ENCODE peak calls at places on chromosomes 5 and 9, in nine cellular contexts. V, C, D, N, W, O, E, M and T are unnamed samples.
A peak's percentile ranks its signal among the peaks of the same experiment; 100 is the strongest.

GRCh38 chr5:154447074-154447725 is 1.4 kb downstream of the SAP30L start:
- DNase-seq in D (no peak), V (no peak), C (no peak), M (no peak), E (no peak), O (no peak), W (no peak), N (peak; percentile 41), T (no peak)

GRCh38 chr9:81231011-81231410 is 458.3 kb downstream of the TLE1 start:
- DNase-seq in E (no peak), O (no peak), N (no peak), D (no peak), V (no peak), C (no peak), M (no peak), W (no peak), T (no peak)

GRCh38 chr9:120692901-120693573 is 21.2 kb downstream of the MEGF9 start:
- DNase-seq in W (no peak), O (no peak), E (no peak), C (no peak), N (no peak), D (no peak), V (no peak), M (no peak), T (no peak)

GRCh38 chr5:180090769-180091546 is 19.4 kb upstream of the RNF130 start:
- DNase-seq in W (no peak), C (peak; percentile 92), N (no peak), D (peak; percentile 59), V (no peak), E (no peak), M (no peak), O (no peak), T (no peak)

GRCh38 chr5:180175015-180175431 is 34.0 kb downstream of the RASGEF1C start:
- DNase-seq in O (no peak), V (no peak), N (no peak), M (no peak), D (no peak), W (no peak), C (no peak), E (no peak), T (no peak)

GRCh38 chr9:31185831-31186230 is 1198.6 kb upstream of the ACO1 start:
- DNase-seq in N (no peak), V (no peak), W (no peak), E (no peak), M (no peak), D (no peak), C (no peak), O (no peak), T (no peak)

GRCh38 chr9:7788772-7789171 is 10.8 kb downstream of the DMAC1 start:
- DNase-seq in W (no peak), M (no peak), D (no peak), V (no peak), O (no peak), C (no peak), N (no peak), E (no peak), T (no peak)

GRCh38 chr5:16467363-16468219 is 2.0 kb upstream of the ZNF622 start:
- DNase-seq in O (no peak), W (no peak), V (peak; percentile 16), N (peak; percentile 60), M (no peak), E (no peak), D (no peak), C (no peak), T (no peak)

GRCh38 chr9:90065851-90066250 is 461.0 kb downstream of the GADD45G start:
- DNase-seq in E (no peak), O (no peak), D (no peak), W (peak; percentile 24), V (no peak), N (no peak), M (no peak), C (no peak), T (no peak)

GRCh38 chr5:42888771-42889170 is 77.1 kb upstream of the SELENOP start:
- DNase-seq in C (no peak), N (no peak), O (no peak), W (no peak), E (no peak), M (no peak), D (no peak), V (no peak), T (no peak)

GRCh38 chr5:63959177-63959982 is 2.9 kb downstream of the HTR1A start:
- DNase-seq in W (no peak), O (peak; percentile 70), E (no peak), N (no peak), D (no peak), M (peak; percentile 7), V (no peak), C (peak; percentile 95), T (peak; percentile 85)

GRCh38 chr5:41433552-41434181 is 76.7 kb downstream of the PLCXD3 start:
- DNase-seq in V (no peak), O (no peak), N (no peak), C (peak; percentile 53), W (no peak), M (no peak), E (no peak), D (no peak), T (no peak)

GRCh38 chr5:94830520-94830919 is 212.1 kb downstream of the SLF1 start:
- DNase-seq in N (peak; percentile 17), D (no peak), O (no peak), C (no peak), M (peak; percentile 11), E (no peak), W (no peak), V (no peak), T (no peak)

GRCh38 chr5:149325166-149325735 is 20.0 kb upstream of the GRPEL2 start:
- DNase-seq in C (no peak), D (no peak), N (no peak), O (no peak), V (no peak), W (no peak), M (no peak), E (no peak), T (no peak)

GRCh38 chr9:124574944-124575343 is 67.7 kb upstream of the NR5A1 start:
- DNase-seq in C (no peak), M (no peak), D (no peak), V (peak; percentile 43), O (no peak), N (no peak), E (no peak), W (no peak), T (no peak)
- TF ChIP-seq CTCF in C (no peak), M (no peak), D (no peak), V (no peak), O (no peak), N (no peak), E (no peak), W (no peak), T (no peak)

DNA sequence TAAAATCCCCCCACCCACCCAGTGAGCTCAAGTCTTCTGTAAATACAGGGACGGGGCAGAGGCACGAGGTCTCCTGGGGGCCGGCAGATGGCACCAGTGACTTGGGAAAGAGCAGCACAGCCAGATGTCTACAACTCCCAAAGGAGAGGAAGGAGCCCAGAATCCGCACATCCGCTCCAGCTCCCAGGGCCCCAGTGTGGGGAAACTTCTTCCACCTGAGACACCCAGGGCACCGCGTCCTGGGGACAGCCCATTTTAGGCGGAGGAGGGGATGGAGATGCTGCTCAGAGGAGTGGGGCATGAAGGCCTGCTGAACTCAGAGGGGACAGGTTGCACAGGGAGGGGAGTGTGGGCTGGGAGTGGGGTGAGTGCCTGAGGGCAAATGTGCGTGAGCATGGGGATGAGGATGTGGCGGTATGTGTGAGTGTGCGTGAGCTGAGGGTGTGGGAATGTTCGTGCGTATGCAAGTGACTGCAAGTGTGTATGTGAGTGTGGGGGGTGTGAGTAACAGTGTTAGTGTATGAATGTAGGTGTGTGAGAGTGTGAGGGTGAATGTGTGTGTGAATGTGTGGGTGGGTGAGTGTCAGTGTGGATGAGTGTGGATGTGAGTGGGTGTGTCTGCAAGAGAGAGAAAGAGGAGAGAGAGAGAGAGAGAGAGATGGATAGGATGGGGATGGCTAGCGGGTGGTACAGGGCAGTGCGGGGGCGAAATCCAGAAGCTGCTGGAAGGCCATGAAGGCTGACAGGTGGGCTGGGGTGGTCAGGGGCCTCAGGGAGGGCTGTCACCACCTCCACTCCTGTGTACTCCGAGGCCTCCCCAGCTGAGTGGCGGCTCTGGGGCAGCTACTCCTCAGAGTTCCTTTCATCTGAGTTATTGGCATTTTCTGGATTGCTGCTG is 63.5 kb downstream of the DUSP1 start:
- DNase-seq in O (no peak), E (no peak), V (peak; percentile 55), W (no peak), D (no peak), C (peak; percentile 88), M (peak; percentile 79), N (no peak), T (peak; percentile 66)
- TF ChIP-seq CTCF in O (peak; percentile 60), E (peak; percentile 59), V (peak; percentile 74), W (peak; percentile 46), D (peak; percentile 26), C (peak; percentile 77), M (peak; percentile 74), N (peak; percentile 57), T (no peak)

GRCh38 chr9:18422296-18423036 is 51.5 kb upstream of the ADAMTSL1 start:
- DNase-seq in D (no peak), W (no peak), C (no peak), V (no peak), N (no peak), M (no peak), O (no peak), E (no peak), T (no peak)

GRCh38 chr9:18428621-18429020 is 45.3 kb upstream of the ADAMTSL1 start:
- DNase-seq in M (no peak), E (no peak), C (no peak), V (no peak), O (no peak), N (no peak), W (no peak), D (no peak), T (no peak)

GRCh38 chr9:18424132-18424531 is 49.8 kb upstream of the ADAMTSL1 start:
- DNase-seq in C (no peak), E (no peak), O (no peak), M (no peak), N (no peak), W (no peak), D (no peak), V (no peak), T (no peak)

GRCh38 chr9:18429065-18429464 is 44.9 kb upstream of the ADAMTSL1 start:
- DNase-seq in E (no peak), W (no peak), V (no peak), N (no peak), O (no peak), M (no peak), D (no peak), C (no peak), T (no peak)

GRCh38 chr9:18427691-18428090 is 46.3 kb upstream of the ADAMTSL1 start:
- DNase-seq in V (no peak), M (no peak), D (no peak), C (no peak), E (no peak), O (no peak), N (no peak), W (no peak), T (no peak)
- TF ChIP-seq CTCF in V (no peak), M (no peak), D (no peak), C (no peak), E (no peak), O (no peak), N (no peak), W (no peak), T (no peak)

GRCh38 chr5:128904815-128905214 is 60.5 kb upstream of the SLC27A6 start:
- DNase-seq in V (no peak), N (no peak), E (no peak), D (no peak), C (no peak), W (no peak), M (no peak), O (no peak), T (no peak)

GRCh38 chr5:128905225-128906110 is 59.8 kb upstream of the SLC27A6 start:
- DNase-seq in N (peak; percentile 29), E (no peak), O (no peak), W (no peak), D (peak; percentile 51), V (peak; percentile 21), C (peak; percentile 70), M (peak; percentile 29), T (no peak)

GRCh38 chr5:128903550-128903949 is 61.7 kb upstream of the SLC27A6 start:
- DNase-seq in C (no peak), W (no peak), N (no peak), M (no peak), O (no peak), V (no peak), E (no peak), D (no peak), T (no peak)
- TF ChIP-seq CTCF in C (no peak), W (no peak), N (no peak), M (no peak), O (no peak), V (no peak), E (no peak), D (no peak), T (no peak)